ENCODE peak calls at places on chromosomes 6 and 20, in five cellular contexts. C is hippocampal formation, Z is T-helper 1 cell, Q is ureter, J is lung. G is an unnamed sample.

GRCh38 chr6:56708810-56709597 is 66.3 kb upstream of the DST start:
- DNase-seq in C (peak), Z (peak), Q (no peak), J (no peak), G (peak)

GRCh38 chr20:1663917-1664316 is 6.3 kb upstream of the SIRPG start:
- DNase-seq in C (no peak), Z (peak), Q (no peak), J (no peak), G (peak)

GRCh38 chr6:43805695-43806040 is 35.7 kb downstream of the VEGFA start:
- DNase-seq in C (no peak), Z (no peak), Q (no peak), J (no peak), G (no peak)

GRCh38 chr6:80104520-80104919 is 2.0 kb upstream of the BCKDHB start:
- DNase-seq in C (no peak), Z (no peak), Q (no peak), J (no peak), G (no peak)

GRCh38 chr6:155436981-155437749 is 18.5 kb downstream of the NOX3 start:
- DNase-seq in C (no peak), Z (no peak), Q (no peak), J (no peak), G (peak)

GRCh38 chr6:43146228-43146627 is 24.8 kb upstream of the SRF start:
- DNase-seq in C (no peak), Z (no peak), Q (no peak), J (no peak), G (no peak)

GRCh38 chr6:14095444-14095843 is 22.1 kb upstream of the CD83 start:
- DNase-seq in C (no peak), Z (no peak), Q (no peak), J (no peak), G (no peak)

GRCh38 chr6:10465633-10466499 is 51.0 kb upstream of the TFAP2A start:
- DNase-seq in C (no peak), Z (peak), Q (no peak), J (no peak), G (peak)

GRCh38 chr6:26105842-26106241 is 18.6 kb downstream of the HFE start:
- DNase-seq in C (no peak), Z (no peak), Q (no peak), J (no peak), G (no peak)

GRCh38 chr6:38396209-38396608 is 243.5 kb downstream of the BTBD9 start:
- DNase-seq in C (no peak), Z (no peak), Q (no peak), J (no peak), G (peak)

GRCh38 chr6:26198626-26199056 is 111.4 kb downstream of the HFE start:
- DNase-seq in C (no peak), Z (no peak), Q (no peak), J (no peak), G (peak)

G was measured in MCF 10A.